ENCODE peak calls at places on chromosomes 1 and 21, in seven cellular contexts. H, T, I, X, Y, G and R are unnamed samples.

GRCh38 chr1:44412591-44412990 is 7.5 kb downstream of the RNF220 start:
- DNase-seq in H (no peak), T (no peak), I (no peak), X (no peak), Y (no peak), G (no peak), R (no peak)

GRCh38 chr1:110086959-110087358 is 16.5 kb upstream of the ALX3 start:
- DNase-seq in H (no peak), T (no peak), I (no peak), X (peak), Y (no peak), G (no peak), R (no peak)

GRCh38 chr1:181587870-181588438 is 104.6 kb downstream of the CACNA1E start:
- DNase-seq in H (no peak), T (no peak), I (no peak), X (no peak), Y (no peak), G (no peak), R (peak)

GRCh38 chr1:204072951-204073836 is at the start of gene SOX13:
- DNase-seq in H (peak), T (peak), I (no peak), X (peak), Y (peak), G (peak), R (no peak)

GRCh38 chr21:44088401-44088780 is 18.8 kb upstream of the PWP2 start:
- DNase-seq in H (no peak), T (no peak), I (no peak), X (no peak), Y (no peak), G (no peak), R (no peak)

GRCh38 chr1:63946866-63947491 is 173.2 kb downstream of the ROR1 start:
- DNase-seq in H (no peak), T (peak), I (no peak), X (no peak), Y (peak), G (peak), R (no peak)

GRCh38 chr1:178869114-178869697 is 1.7 kb downstream of the ANGPTL1 start:
- DNase-seq in H (no peak), T (peak), I (no peak), X (no peak), Y (peak), G (no peak), R (no peak)

GRCh38 chr1:33724348-33724747 is 139.5 kb upstream of the HMGB4 start:
- DNase-seq in H (no peak), T (no peak), I (no peak), X (no peak), Y (no peak), G (no peak), R (no peak)

GRCh38 chr1:53262000-53262399 is 23.7 kb upstream of the MAGOH start:
- DNase-seq in H (no peak), T (no peak), I (no peak), X (no peak), Y (no peak), G (no peak), R (no peak)

GRCh38 chr1:160338580-160338979 is 4.5 kb downstream of the COPA start:
- DNase-seq in H (no peak), T (no peak), I (no peak), X (no peak), Y (no peak), G (no peak), R (no peak)

GRCh38 chr1:45785583-45785982 is 17.8 kb upstream of the MAST2 start:
- DNase-seq in H (no peak), T (no peak), I (peak), X (no peak), Y (no peak), G (no peak), R (peak)

GRCh38 chr1:39116868-39117728 is 87.4 kb upstream of the MACF1 start:
- DNase-seq in H (no peak), T (peak), I (no peak), X (peak), Y (peak), G (no peak), R (no peak)

GRCh38 chr1:241419986-241420385 is 63.0 kb upstream of the RGS7 start:
- DNase-seq in H (no peak), T (no peak), I (no peak), X (no peak), Y (peak), G (no peak), R (no peak)

GRCh38 chr1:71414229-71414628 is 333.4 kb upstream of the ZRANB2 start:
- DNase-seq in H (no peak), T (no peak), I (no peak), X (no peak), Y (no peak), G (no peak), R (no peak)

GRCh38 chr21:45542242-45542666 is at the start of gene SLC19A1:
- DNase-seq in H (peak), T (no peak), I (peak), X (peak), Y (peak), G (peak), R (peak)

GRCh38 chr21:44426663-44427191 is 28.6 kb upstream of the LRRC3 start:
- DNase-seq in H (peak), T (no peak), I (peak), X (no peak), Y (no peak), G (peak), R (no peak)

GRCh38 chr1:165080253-165080896 is 276.1 kb downstream of the LMX1A start:
- DNase-seq in H (no peak), T (no peak), I (no peak), X (no peak), Y (no peak), G (no peak), R (no peak)

GRCh38 chr1:111219466-111220286 is 7.8 kb upstream of the CHI3L2 start:
- DNase-seq in H (no peak), T (no peak), I (no peak), X (no peak), Y (no peak), G (no peak), R (peak)

GRCh38 chr1:40386311-40386778 is 12.8 kb downstream of the SMAP2 start:
- DNase-seq in H (no peak), T (no peak), I (no peak), X (no peak), Y (no peak), G (no peak), R (no peak)
- H3K4me3 ChIP-seq in H (no peak), T (no peak), I (peak), X (no peak), Y (no peak), G (peak), R (peak)

GRCh38 chr1:206420471-206420870 is 49.8 kb upstream of the IKBKE start:
- DNase-seq in H (no peak), T (no peak), I (no peak), X (no peak), Y (no peak), G (no peak), R (no peak)
- H3K4me3 ChIP-seq in H (no peak), T (no peak), I (no peak), X (no peak), Y (no peak), G (no peak), R (no peak)

DNA sequence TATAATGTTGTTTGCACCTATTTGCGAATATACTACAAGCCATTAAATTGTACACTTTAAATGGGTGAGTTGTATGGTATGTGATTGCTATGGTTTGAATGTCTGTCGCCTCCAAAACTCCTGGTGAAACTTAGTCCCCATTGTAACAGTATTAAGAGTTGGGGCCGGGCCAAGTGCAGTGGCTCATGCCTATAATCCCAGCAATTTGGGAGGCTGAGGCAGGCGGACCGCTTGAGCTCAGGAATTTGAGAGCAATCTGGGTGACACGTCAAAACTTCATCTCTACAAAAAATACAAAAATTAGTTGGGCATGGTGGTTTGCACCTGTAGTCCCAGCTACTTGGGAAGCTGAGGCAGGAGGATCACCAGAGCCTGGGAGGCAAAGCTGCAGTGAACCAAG is 12.0 kb upstream of the SIM2 start:
- DNase-seq in H (no peak), T (no peak), I (no peak), X (no peak), Y (no peak), G (no peak), R (no peak)
- H3K4me3 ChIP-seq in H (no peak), T (no peak), I (no peak), X (no peak), Y (no peak), G (no peak), R (no peak)

DNA sequence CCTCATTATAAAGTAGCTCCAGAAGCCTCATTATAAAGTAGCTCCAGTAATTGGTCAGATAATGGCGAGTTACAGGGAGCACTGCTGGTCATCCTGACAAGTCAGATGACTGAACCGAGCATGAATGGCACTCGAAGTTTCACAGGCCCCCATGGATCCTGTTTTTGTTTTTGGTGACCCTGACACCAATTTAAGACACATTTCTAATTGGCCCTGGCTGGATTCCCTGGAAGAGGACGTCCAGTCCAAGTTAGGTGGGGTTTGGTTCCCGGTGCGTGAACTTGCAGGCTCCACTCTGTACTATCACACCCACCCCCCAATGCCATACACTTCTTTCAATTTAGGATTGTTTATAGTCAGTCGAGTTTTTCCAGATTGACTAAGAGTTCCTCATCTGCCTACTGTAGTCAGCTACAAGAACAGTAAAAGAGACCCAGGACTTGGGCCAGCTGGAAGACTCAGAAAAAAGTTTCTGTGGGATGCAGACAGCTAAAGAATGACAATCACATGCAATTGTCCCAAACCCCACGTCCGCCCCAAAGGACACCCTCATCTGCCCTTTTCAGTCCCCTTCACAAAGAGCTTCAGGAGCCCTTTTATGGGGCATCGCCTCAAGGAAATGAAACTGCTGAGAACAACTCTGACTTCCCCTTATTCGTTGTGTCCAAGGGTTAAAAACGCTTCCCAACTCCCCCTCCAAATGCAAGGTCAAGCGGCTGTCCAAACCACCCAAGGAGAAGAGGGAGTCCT is 2.7 kb downstream of the DHRS3 start:
- DNase-seq in H (no peak), T (no peak), I (no peak), X (no peak), Y (peak), G (no peak), R (no peak)
- H3K4me3 ChIP-seq in H (peak), T (peak), I (peak), X (peak), Y (peak), G (peak), R (no peak)